ENCODE peak calls at places on chromosomes 6 and 20, in seven cellular contexts. W, V, Y, P, L, K and J are unnamed samples.

GRCh38 chr6:35742842-35743241 is 6.0 kb downstream of the ARMC12 start:
- DNase-seq in W (no peak), V (peak), Y (no peak), P (no peak), L (no peak), K (no peak), J (no peak)

GRCh38 chr20:2303693-2304092 is 7.9 kb downstream of the TGM3 start:
- DNase-seq in W (no peak), V (no peak), Y (no peak), P (no peak), L (no peak), K (no peak), J (no peak)

GRCh38 chr6:27334141-27334540 is 22.1 kb upstream of the POM121L2 start:
- DNase-seq in W (no peak), V (no peak), Y (peak), P (no peak), L (no peak), K (no peak), J (no peak)

GRCh38 chr6:3205913-3206312 is 21.5 kb downstream of the TUBB2B start:
- DNase-seq in W (no peak), V (peak), Y (peak), P (no peak), L (peak), K (peak), J (no peak)

GRCh38 chr20:19257865-19258264 is 45.4 kb downstream of the SLC24A3 start:
- DNase-seq in W (no peak), V (peak), Y (no peak), P (no peak), L (no peak), K (no peak), J (no peak)

GRCh38 chr6:157755032-157755751 is 67.9 kb upstream of the SNX9 start:
- DNase-seq in W (no peak), V (peak), Y (no peak), P (no peak), L (peak), K (no peak), J (no peak)

GRCh38 chr20:41137412-41138216 is at the start of gene PLCG1:
- DNase-seq in W (peak), V (peak), Y (peak), P (peak), L (no peak), K (no peak), J (no peak)

GRCh38 chr20:62011403-62011791 is 54.3 kb downstream of the TAF4 start:
- DNase-seq in W (no peak), V (peak), Y (no peak), P (no peak), L (no peak), K (no peak), J (no peak)

GRCh38 chr6:158707120-158707519 is 57.3 kb downstream of the SYTL3 start:
- DNase-seq in W (no peak), V (peak), Y (peak), P (peak), L (no peak), K (no peak), J (no peak)

GRCh38 chr20:62117362-62117646 is 5.0 kb upstream of the LSM14B start:
- DNase-seq in W (no peak), V (no peak), Y (no peak), P (no peak), L (no peak), K (no peak), J (no peak)

GRCh38 chr6:169395080-169395805 is 141.6 kb upstream of the THBS2 start:
- DNase-seq in W (no peak), V (no peak), Y (no peak), P (no peak), L (no peak), K (no peak), J (no peak)

GRCh38 chr6:63839485-63839884 is 203.9 kb downstream of the PHF3 start:
- DNase-seq in W (no peak), V (no peak), Y (peak), P (no peak), L (no peak), K (no peak), J (peak)

GRCh38 chr20:61520761-61521460 is 268.9 kb downstream of the CDH4 start:
- DNase-seq in W (no peak), V (no peak), Y (peak), P (no peak), L (peak), K (peak), J (peak)

GRCh38 chr20:23161968-23162696 is 76.0 kb upstream of the CD93 start:
- DNase-seq in W (peak), V (no peak), Y (peak), P (peak), L (no peak), K (no peak), J (no peak)

DNA sequence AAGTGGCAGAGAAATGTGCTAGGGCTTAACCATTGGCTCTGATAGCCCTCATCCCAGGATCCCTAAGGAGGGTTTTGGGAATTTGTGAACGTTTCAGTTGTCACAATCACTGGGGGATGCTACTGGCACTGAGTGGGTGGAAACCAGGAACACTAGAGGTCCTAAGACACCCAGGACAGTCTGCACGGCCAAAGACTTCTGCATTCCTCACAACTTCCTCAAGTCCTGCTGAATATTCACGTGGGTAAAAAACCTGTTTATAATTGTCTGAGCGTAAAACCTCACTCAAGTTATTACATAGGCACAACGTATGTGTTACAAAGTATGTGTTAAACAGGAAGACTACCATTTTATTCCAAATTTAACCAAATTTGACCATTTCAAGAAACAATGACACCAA is 52.4 kb downstream of the GMDS start:
- DNase-seq in W (no peak), V (no peak), Y (no peak), P (no peak), L (no peak), K (no peak), J (no peak)
- H3K4me3 ChIP-seq in W (no peak), V (no peak), Y (no peak), P (no peak), L (no peak), K (no peak), J (no peak)

DNA sequence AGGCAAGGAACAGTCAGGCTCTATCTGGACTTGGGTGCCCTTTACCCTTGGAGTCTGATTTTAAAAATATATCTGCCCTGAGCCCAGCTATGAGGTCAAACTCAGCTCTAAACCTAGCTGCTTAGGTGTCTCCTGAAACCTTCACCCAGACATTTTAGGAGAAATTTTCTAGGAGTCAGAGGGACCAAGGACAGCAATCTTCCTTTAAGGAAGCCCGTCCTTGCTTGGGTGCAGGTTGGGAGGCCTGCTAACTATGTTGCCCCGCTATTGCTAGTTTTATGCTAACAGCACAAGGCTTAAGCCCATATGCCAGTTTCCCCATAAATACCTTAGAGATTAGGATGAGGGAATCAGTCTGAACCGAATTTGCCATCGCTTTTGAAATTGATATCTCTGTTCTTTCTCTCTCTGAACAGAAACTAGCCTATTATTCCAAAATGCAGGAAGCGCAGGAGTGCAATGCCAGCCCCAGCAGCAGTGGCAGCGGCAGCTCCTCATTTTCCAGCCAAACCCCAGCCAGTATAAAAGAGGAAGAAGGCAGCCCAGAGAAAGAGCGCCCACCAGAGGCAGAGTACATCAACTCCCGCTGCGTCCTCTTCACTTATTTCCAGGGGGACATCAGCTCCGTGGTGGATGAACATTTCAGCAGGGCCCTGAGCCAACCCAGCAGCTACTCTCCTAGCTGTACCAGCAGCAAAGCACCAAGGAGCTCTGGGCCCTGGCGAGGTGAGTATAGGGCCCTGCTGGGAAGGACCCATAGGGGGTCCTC is 2.6 kb downstream of the VGLL2 start:
- DNase-seq in W (no peak), V (peak), Y (no peak), P (no peak), L (no peak), K (no peak), J (no peak)
- TF ChIP-seq CTCF in W (no peak), V (peak), Y (peak), P (no peak), L (no peak), K (no peak), J (peak)

DNA sequence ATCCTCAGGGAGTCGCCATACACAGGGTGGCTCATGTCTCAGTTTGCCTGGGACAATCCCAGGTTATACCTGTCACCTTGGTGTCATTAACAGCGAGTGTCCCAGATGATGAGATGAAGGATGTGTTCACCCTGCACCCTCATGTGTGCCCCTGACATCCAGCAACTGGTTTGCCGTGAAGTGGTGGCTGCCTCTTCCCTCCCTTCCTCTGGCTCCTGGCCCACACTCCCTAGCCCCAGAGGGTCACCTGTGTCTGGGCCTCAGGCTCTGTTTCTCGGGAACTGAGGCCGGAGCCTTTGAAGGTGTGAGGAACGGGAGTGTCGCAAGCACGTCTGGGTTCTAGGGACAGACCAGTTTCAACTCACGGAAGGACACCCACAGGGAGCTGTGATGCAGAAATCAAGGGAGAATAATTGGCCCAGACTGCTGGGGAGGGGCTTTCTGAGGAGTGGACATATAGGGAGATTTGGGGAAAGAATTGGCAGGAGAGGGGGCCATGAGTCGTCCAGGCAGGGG is 35.8 kb upstream of the PHACTR3 start:
- DNase-seq in W (no peak), V (no peak), Y (no peak), P (no peak), L (no peak), K (no peak), J (no peak)
- H3K4me3 ChIP-seq in W (no peak), V (no peak), Y (no peak), P (no peak), L (no peak), K (no peak), J (no peak)

GRCh38 chr6:33853026-33853425 is 49.2 kb upstream of the MLN start:
- DNase-seq in W (no peak), V (no peak), Y (no peak), P (no peak), L (no peak), K (no peak), J (no peak)

GRCh38 chr6:33853736-33854135 is 49.9 kb upstream of the MLN start:
- DNase-seq in W (no peak), V (no peak), Y (no peak), P (no peak), L (no peak), K (no peak), J (no peak)

GRCh38 chr6:33850869-33851541 is 47.2 kb upstream of the MLN start:
- DNase-seq in W (no peak), V (peak), Y (no peak), P (peak), L (no peak), K (no peak), J (no peak)

GRCh38 chr6:33850294-33850693 is 46.5 kb upstream of the MLN start:
- DNase-seq in W (no peak), V (no peak), Y (no peak), P (no peak), L (no peak), K (no peak), J (no peak)

DNA sequence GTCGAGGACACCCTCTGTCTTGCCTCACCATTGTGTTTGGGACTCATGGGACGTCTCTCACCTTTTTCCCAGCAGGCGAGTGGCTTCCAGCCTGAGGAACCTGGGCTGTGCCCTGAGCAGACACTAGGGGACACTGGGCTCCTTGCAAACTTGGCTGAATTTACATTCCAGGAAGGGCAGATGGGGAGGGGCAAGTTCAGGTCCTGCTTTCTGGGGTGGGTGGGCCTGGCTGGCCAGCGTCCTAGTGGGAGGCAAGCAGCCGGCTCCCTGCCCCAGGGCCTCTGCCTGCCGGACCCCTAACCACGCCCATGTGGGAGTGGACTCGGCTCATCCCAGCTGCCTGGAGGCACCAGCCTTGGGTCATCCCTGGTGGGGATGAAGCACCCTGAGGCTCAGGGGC is 48.2 kb upstream of the MLN start:
- DNase-seq in W (no peak), V (peak), Y (peak), P (no peak), L (no peak), K (no peak), J (no peak)
- TF ChIP-seq CTCF in W (no peak), V (peak), Y (peak), P (peak), L (peak), K (peak), J (peak)

DNA sequence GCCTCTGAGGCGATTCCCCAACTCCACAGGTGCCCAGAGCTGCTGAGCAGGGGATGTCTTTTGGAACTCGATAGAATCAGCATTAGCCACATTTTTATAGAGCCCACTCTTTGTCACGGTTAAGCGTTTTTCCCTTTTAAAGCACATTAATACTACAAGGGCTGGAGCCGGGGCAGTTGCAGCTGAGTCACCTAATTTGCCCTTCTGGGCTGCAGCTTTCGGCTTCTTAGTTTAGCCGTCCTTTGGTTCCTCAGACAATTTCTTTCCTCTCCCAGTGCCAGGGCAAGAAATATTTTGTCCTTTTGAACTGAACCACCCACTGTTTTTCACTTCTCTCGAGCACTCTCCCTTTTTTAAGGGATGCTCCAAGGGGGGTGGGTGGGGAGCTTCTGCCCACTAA is 23.2 kb upstream of the NFATC2 start:
- DNase-seq in W (no peak), V (no peak), Y (peak), P (no peak), L (no peak), K (peak), J (no peak)
- H3K4me3 ChIP-seq in W (no peak), V (no peak), Y (no peak), P (no peak), L (no peak), K (peak), J (no peak)

GRCh38 chr20:38214871-38215788 is 45.4 kb downstream of the KIAA1755 start:
- DNase-seq in W (no peak), V (no peak), Y (no peak), P (no peak), L (no peak), K (no peak), J (no peak)
- TF ChIP-seq CTCF in W (no peak), V (peak), Y (peak), P (no peak), L (no peak), K (no peak), J (peak)

GRCh38 chr6:102798631-102799030 is 1405.1 kb downstream of the GRIK2 start:
- DNase-seq in W (no peak), V (peak), Y (no peak), P (no peak), L (no peak), K (no peak), J (no peak)
- H3K4me3 ChIP-seq in W (no peak), V (peak), Y (no peak), P (no peak), L (no peak), K (no peak), J (no peak)

GRCh38 chr6:154445417-154445816 is 65.1 kb downstream of the CNKSR3 start:
- DNase-seq in W (no peak), V (no peak), Y (no peak), P (no peak), L (no peak), K (no peak), J (no peak)

GRCh38 chr6:154446984-154447383 is 63.5 kb downstream of the CNKSR3 start:
- DNase-seq in W (no peak), V (no peak), Y (no peak), P (no peak), L (no peak), K (no peak), J (no peak)

GRCh38 chr6:154450498-154450897 is 60.0 kb downstream of the CNKSR3 start:
- DNase-seq in W (no peak), V (no peak), Y (no peak), P (no peak), L (no peak), K (no peak), J (no peak)

GRCh38 chr6:154447929-154448328 is 62.6 kb downstream of the CNKSR3 start:
- DNase-seq in W (no peak), V (no peak), Y (peak), P (no peak), L (no peak), K (no peak), J (no peak)

DNA sequence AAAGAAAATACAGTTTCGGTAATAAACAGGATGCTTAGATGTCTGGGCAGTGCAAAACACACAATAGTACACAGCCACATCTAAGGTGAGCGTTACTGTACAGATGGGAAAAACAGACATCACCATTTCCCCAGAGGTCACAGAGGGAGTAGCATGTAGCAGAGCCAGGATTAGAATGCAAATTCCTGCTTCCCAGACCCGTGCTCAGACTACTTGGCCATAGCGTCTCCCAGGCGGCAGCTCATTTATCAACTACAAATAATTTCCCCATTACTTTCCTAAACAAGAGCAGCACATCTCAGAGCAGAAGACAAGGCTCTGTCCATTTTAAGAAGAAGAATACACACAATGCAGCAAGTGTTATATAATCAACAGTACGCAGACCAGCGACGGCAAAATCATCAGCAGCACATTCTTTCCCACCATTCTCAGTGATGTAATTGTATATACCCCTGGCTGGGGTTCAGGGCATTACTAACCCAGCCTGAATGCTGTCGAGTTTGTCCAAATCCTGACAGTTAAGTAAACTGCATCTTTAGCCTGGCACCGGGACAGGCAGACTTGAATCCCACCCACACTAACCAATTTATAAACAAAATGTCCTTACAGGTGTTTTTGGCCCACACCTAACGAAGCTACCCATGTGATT is 61.9 kb downstream of the CNKSR3 start:
- DNase-seq in W (peak), V (no peak), Y (peak), P (no peak), L (no peak), K (peak), J (peak)
- TF ChIP-seq CTCF in W (no peak), V (peak), Y (peak), P (peak), L (peak), K (peak), J (no peak)

DNA sequence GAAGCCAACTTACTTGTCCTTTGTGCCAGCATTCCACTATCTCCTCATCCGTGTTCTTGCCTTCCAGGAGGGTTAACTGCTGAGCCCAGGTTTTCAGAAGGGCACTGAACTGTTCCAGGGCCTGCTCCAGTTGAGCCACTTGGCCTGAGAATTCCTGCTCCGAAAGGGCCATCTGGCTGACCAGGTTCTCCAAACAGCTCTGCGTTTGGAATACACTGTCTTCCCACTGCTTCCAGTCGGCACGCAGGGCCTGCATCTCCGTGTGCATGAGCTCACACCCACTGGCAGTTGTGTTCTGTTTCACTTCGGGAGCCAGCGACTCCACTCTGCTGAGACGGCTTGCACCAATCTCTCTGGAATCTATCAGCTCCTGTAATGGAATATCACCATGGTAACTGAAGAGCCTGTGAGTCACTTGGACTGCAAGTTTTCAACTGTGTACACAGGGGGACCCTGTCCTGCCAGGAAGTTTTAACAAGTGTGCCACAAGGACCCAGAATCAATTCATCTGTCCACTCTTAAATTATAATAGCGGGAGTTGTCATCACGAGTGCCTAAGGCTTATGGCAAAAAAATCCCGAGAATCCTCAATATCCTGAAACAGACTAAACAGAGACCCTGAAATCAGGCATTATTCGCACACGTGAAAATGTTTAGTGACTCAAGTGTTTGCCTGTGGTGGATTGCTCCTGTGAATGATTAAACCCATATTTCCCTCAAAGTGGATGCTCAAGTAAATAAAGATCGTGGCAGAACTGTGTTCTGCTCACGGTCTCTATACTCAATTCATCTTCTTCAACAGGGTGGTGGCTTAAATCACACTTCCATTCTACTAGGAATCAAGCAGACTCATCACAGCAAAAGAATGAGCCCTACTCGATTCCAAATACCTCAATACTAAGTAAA is 255.9 kb downstream of the SYNE1 start:
- DNase-seq in W (peak), V (no peak), Y (peak), P (peak), L (peak), K (peak), J (peak)
- H3K4me3 ChIP-seq in W (peak), V (no peak), Y (peak), P (peak), L (peak), K (peak), J (peak)